ENCODE peak calls at places on chromosomes 13 and 19, in nine cellular contexts. M is HS-5; C is activated CD8-positive, alpha-beta memory T cell treated with anti-CD3 and anti-CD28 coated beads for 48 hours; N is GM23338; S is stimulated activated CD8-positive, alpha-beta memory T cell treated with anti-CD3 and anti-CD28 coated beads, Interleukin-15, amount 100 ng/mL, for 24 hours; A is lower leg skin; D is H9; F is effector CD4-positive, alpha-beta T cell; Z is NCI-H1092 treated with DMSO at 0.1 percent for 48 hours. H is an unnamed sample.

GRCh38 chr13:45683701-45684100 is 18.4 kb upstream of the CBY2 start:
- DNase-seq in M (no peak), C (no peak), N (peak; percentile 41), S (no peak), A (no peak), D (peak; percentile 42), F (no peak), Z (no peak), H (no peak)

GRCh38 chr13:78045916-78046315 is 127.3 kb upstream of the EDNRB start:
- DNase-seq in M (no peak), C (no peak), N (no peak), S (no peak), A (no peak), D (no peak), F (no peak), Z (no peak), H (no peak)

GRCh38 chr13:93559718-93560117 is 333.1 kb downstream of the GPC6 start:
- DNase-seq in M (peak; percentile 58), C (no peak), N (no peak), S (no peak), A (no peak), D (no peak), F (no peak), Z (no peak), H (no peak)

GRCh38 chr13:113584870-113585671 is 518 bp downstream of the TFDP1 start:
- DNase-seq in M (no peak), C (no peak), N (peak; percentile 27), S (no peak), A (no peak), D (peak; percentile 23), F (no peak), Z (peak; percentile 13), H (no peak)

GRCh38 chr13:108595416-108596257 is 33.8 kb upstream of the MYO16 start:
- DNase-seq in M (no peak), C (no peak), N (no peak), S (no peak), A (no peak), D (no peak), F (no peak), Z (no peak), H (no peak)

GRCh38 chr19:33683881-33684549 is 62.3 kb downstream of the CHST8 start:
- DNase-seq in M (no peak), C (no peak), N (peak; percentile 91), S (no peak), A (no peak), D (peak; percentile 90), F (no peak), Z (no peak), H (no peak)

GRCh38 chr19:48624791-48625723 is 5.8 kb downstream of the SPHK2 start:
- DNase-seq in M (no peak), C (no peak), N (peak; percentile 73), S (no peak), A (no peak), D (no peak), F (no peak), Z (no peak), H (no peak)

GRCh38 chr19:44752123-44752815 is 3.8 kb downstream of the BCL3 start:
- DNase-seq in M (no peak), C (no peak), N (no peak), S (no peak), A (no peak), D (no peak), F (no peak), Z (no peak), H (no peak)

GRCh38 chr13:63449549-63449948 is 2033.9 kb upstream of the PCDH20 start:
- DNase-seq in M (no peak), C (no peak), N (no peak), S (no peak), A (no peak), D (no peak), F (no peak), Z (peak; percentile 30), H (no peak)

GRCh38 chr13:44853641-44854040 is 135.6 kb downstream of the NUFIP1 start:
- DNase-seq in M (no peak), C (no peak), N (no peak), S (no peak), A (peak; percentile 36), D (no peak), F (no peak), Z (peak; percentile 84), H (no peak)

GRCh38 chr19:53772943-53773342 is 51.2 kb downstream of the NLRP12 start:
- DNase-seq in M (peak; percentile 35), C (no peak), N (peak; percentile 95), S (no peak), A (peak; percentile 61), D (peak; percentile 75), F (peak; percentile 35), Z (peak; percentile 21), H (no peak)

GRCh38 chr19:29645911-29646310 is 19.4 kb upstream of the PLEKHF1 start:
- DNase-seq in M (no peak), C (no peak), N (no peak), S (no peak), A (peak; percentile 35), D (no peak), F (no peak), Z (no peak), H (no peak)

GRCh38 chr19:44903602-44904425 is 1.8 kb upstream of the APOE start:
- DNase-seq in M (no peak), C (peak; percentile 43), N (peak; percentile 80), S (peak; percentile 79), A (peak; percentile 68), D (peak; percentile 84), F (peak; percentile 68), Z (peak; percentile 8), H (peak; percentile 45)

GRCh38 chr19:56356944-56357343 is 36.4 kb downstream of the ZNF582 start:
- DNase-seq in M (no peak), C (no peak), N (no peak), S (no peak), A (no peak), D (no peak), F (no peak), Z (no peak), H (no peak)

GRCh38 chr13:90968510-90968909 is 379.0 kb upstream of the MIR17HG start:
- DNase-seq in M (no peak), C (no peak), N (peak; percentile 77), S (no peak), A (no peak), D (peak; percentile 48), F (no peak), Z (no peak), H (no peak)

GRCh38 chr19:7852851-7853759 is 21.1 kb downstream of the PRR36 start:
- DNase-seq in M (no peak), C (no peak), N (peak; percentile 97), S (peak; percentile 52), A (no peak), D (peak; percentile 96), F (peak; percentile 58), Z (peak; percentile 78), H (peak; percentile 52)

GRCh38 chr19:7292950-7293794 is 1.0 kb downstream of the INSR start:
- DNase-seq in M (no peak), C (no peak), N (peak; percentile 39), S (no peak), A (no peak), D (peak; percentile 33), F (no peak), Z (no peak), H (no peak)

GRCh38 chr19:8595651-8596050 is 14.9 kb downstream of the ADAMTS10 start:
- DNase-seq in M (no peak), C (no peak), N (no peak), S (no peak), A (no peak), D (no peak), F (no peak), Z (no peak), H (no peak)

GRCh38 chr13:36778083-36778671 is 40.8 kb upstream of the RFXAP start:
- DNase-seq in M (no peak), C (no peak), N (peak; percentile 65), S (no peak), A (no peak), D (peak; percentile 74), F (no peak), Z (no peak), H (no peak)

GRCh38 chr13:42990991-42991891 is 800 bp downstream of the EPSTI1 start:
- DNase-seq in M (no peak), C (no peak), N (no peak), S (no peak), A (no peak), D (no peak), F (no peak), Z (no peak), H (no peak)

GRCh38 chr13:24861617-24862362 is 97.8 kb downstream of the RNF17 start:
- DNase-seq in M (no peak), C (no peak), N (no peak), S (no peak), A (no peak), D (no peak), F (no peak), Z (no peak), H (no peak)

GRCh38 chr13:80348308-80348707 is 7.4 kb upstream of the SPRY2 start:
- DNase-seq in M (no peak), C (no peak), N (no peak), S (no peak), A (no peak), D (no peak), F (no peak), Z (no peak), H (no peak)

GRCh38 chr19:18593367-18594095 is 4.9 kb downstream of the REX1BD start:
- DNase-seq in M (no peak), C (no peak), N (peak; percentile 80), S (no peak), A (no peak), D (peak; percentile 78), F (no peak), Z (no peak), H (no peak)

GRCh38 chr13:23868521-23868920 is 20.7 kb downstream of the MIPEP start:
- DNase-seq in M (peak; percentile 57), C (no peak), N (no peak), S (no peak), A (no peak), D (no peak), F (no peak), Z (no peak), H (no peak)

H was measured in T-helper 1 cell.